ENCODE peak calls at places on chromosomes 11 and 22, in six cellular contexts. L, A, T, W, C and X are unnamed samples.

GRCh38 chr11:70671083-70671482 is 272.8 kb downstream of the CTTN start:
- DNase-seq in L (no peak), A (no peak), T (no peak), W (no peak), C (peak), X (no peak)

GRCh38 chr11:86990520-86990919 is 35.3 kb upstream of the FZD4 start:
- DNase-seq in L (peak), A (peak), T (peak), W (no peak), C (no peak), X (peak)

GRCh38 chr11:105466582-105467228 is 143.2 kb upstream of the GRIA4 start:
- DNase-seq in L (no peak), A (peak), T (peak), W (no peak), C (no peak), X (no peak)

GRCh38 chr22:38214248-38215056 is 12.7 kb downstream of the MAFF start:
- DNase-seq in L (peak), A (no peak), T (no peak), W (peak), C (peak), X (no peak)

GRCh38 chr11:8167796-8168195 is 1.0 kb downstream of the RIC3 start:
- DNase-seq in L (no peak), A (no peak), T (no peak), W (no peak), C (no peak), X (no peak)

GRCh38 chr11:65592840-65593517 is 2.6 kb downstream of the KCNK7 start:
- DNase-seq in L (no peak), A (no peak), T (no peak), W (peak), C (no peak), X (no peak)

GRCh38 chr11:114167355-114168085 is 108.0 kb downstream of the ZBTB16 start:
- DNase-seq in L (no peak), A (no peak), T (no peak), W (no peak), C (no peak), X (no peak)

GRCh38 chr22:47112994-47113879 is 350.8 kb downstream of the TBC1D22A start:
- DNase-seq in L (no peak), A (no peak), T (no peak), W (no peak), C (no peak), X (no peak)

GRCh38 chr11:117931971-117932370 is 2.8 kb upstream of the TMPRSS13 start:
- DNase-seq in L (no peak), A (no peak), T (no peak), W (no peak), C (no peak), X (no peak)

GRCh38 chr22:29113329-29113728 is 40.5 kb downstream of the KREMEN1 start:
- DNase-seq in L (no peak), A (no peak), T (no peak), W (no peak), C (no peak), X (no peak)

GRCh38 chr11:28526406-28526751 is 418.2 kb downstream of the METTL15 start:
- DNase-seq in L (no peak), A (peak), T (no peak), W (no peak), C (no peak), X (no peak)

GRCh38 chr11:95389427-95389826 is 158.4 kb upstream of the SESN3 start:
- DNase-seq in L (no peak), A (no peak), T (no peak), W (no peak), C (no peak), X (no peak)

GRCh38 chr11:28727254-28727653 is 619.1 kb downstream of the METTL15 start:
- DNase-seq in L (no peak), A (no peak), T (no peak), W (no peak), C (no peak), X (no peak)

GRCh38 chr22:37896181-37896592 is 9.9 kb upstream of the MICALL1 start:
- DNase-seq in L (no peak), A (no peak), T (peak), W (no peak), C (no peak), X (no peak)

GRCh38 chr11:128630367-128631230 is 43.2 kb upstream of the ETS1 start:
- DNase-seq in L (peak), A (peak), T (peak), W (peak), C (peak), X (peak)

GRCh38 chr11:47171057-47171838 is 5.4 kb downstream of the ARFGAP2 start:
- DNase-seq in L (no peak), A (no peak), T (no peak), W (no peak), C (no peak), X (no peak)

GRCh38 chr11:77559686-77560425 is 29.9 kb upstream of the AQP11 start:
- DNase-seq in L (no peak), A (peak), T (no peak), W (no peak), C (no peak), X (no peak)

GRCh38 chr11:109036011-109036410 is 371.1 kb downstream of the DDX10 start:
- DNase-seq in L (peak), A (no peak), T (no peak), W (no peak), C (no peak), X (peak)

GRCh38 chr11:71428861-71429435 is 19.2 kb downstream of the DHCR7 start:
- DNase-seq in L (no peak), A (no peak), T (peak), W (no peak), C (no peak), X (no peak)

GRCh38 chr11:12182650-12183511 is 72.5 kb downstream of the MICAL2 start:
- DNase-seq in L (no peak), A (peak), T (peak), W (no peak), C (peak), X (no peak)

GRCh38 chr22:28958611-28959010 is 75.2 kb downstream of the ZNRF3 start:
- DNase-seq in L (no peak), A (no peak), T (no peak), W (no peak), C (no peak), X (no peak)

GRCh38 chr11:65662802-65663633 is at the start of gene RELA:
- DNase-seq in L (no peak), A (peak), T (peak), W (peak), C (peak), X (peak)

GRCh38 chr11:75577198-75577597 is 15.1 kb downstream of the SERPINH1 start:
- DNase-seq in L (no peak), A (no peak), T (no peak), W (peak), C (peak), X (no peak)

GRCh38 chr11:13223112-13223511 is 54.5 kb upstream of the BMAL1 start:
- DNase-seq in L (no peak), A (no peak), T (no peak), W (peak), C (no peak), X (no peak)

GRCh38 chr22:21450320-21450831 is 16.8 kb upstream of the TMEM191C start:
- DNase-seq in L (no peak), A (no peak), T (no peak), W (peak), C (no peak), X (no peak)

GRCh38 chr22:26259510-26259909 is 90.2 kb downstream of the SEZ6L start:
- DNase-seq in L (peak), A (peak), T (peak), W (no peak), C (peak), X (peak)

GRCh38 chr11:108591893-108592292 is 1.7 kb downstream of the EXPH5 start:
- DNase-seq in L (no peak), A (no peak), T (no peak), W (no peak), C (peak), X (no peak)

GRCh38 chr11:19598456-19598855 is 114.2 kb upstream of the NAV2 start:
- DNase-seq in L (no peak), A (no peak), T (no peak), W (peak), C (no peak), X (no peak)

GRCh38 chr22:24083361-24083760 is 72.3 kb downstream of the CABIN1 start:
- DNase-seq in L (no peak), A (no peak), T (no peak), W (no peak), C (no peak), X (no peak)

GRCh38 chr22:44184006-44184405 is 3.3 kb downstream of the PARVG start:
- DNase-seq in L (no peak), A (no peak), T (no peak), W (no peak), C (no peak), X (no peak)

DNA sequence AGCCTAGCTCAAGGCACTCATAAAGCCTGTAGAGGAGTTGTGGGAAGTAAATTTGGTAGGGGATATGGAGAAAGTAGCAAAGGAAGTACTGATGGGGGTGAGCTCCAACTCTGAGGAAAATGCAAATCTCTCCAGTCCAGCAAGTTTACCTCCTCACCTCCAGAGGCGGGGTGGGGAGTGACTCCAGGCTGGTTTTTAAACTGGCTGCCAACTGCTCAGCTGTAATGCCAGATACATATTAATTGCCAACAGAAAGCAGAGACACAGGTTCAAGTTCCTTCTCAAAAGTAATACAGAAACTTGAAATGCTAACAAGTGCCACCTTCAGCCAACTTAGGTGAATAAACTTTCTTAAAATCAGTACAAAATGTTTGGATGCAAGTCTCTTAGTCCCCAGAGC is 436.2 kb upstream of the CCDC90B start:
- DNase-seq in L (no peak), A (no peak), T (no peak), W (no peak), C (no peak), X (no peak)
- TF ChIP-seq YY1 in L (no peak), A (no peak), T (no peak), W (no peak), C (no peak), X (no peak)

GRCh38 chr11:116729501-116730240 is 43.1 kb downstream of the BUD13 start:
- DNase-seq in L (no peak), A (no peak), T (no peak), W (no peak), C (no peak), X (no peak)

GRCh38 chr11:116731821-116732739 is 40.7 kb downstream of the BUD13 start:
- DNase-seq in L (no peak), A (no peak), T (no peak), W (no peak), C (no peak), X (no peak)

GRCh38 chr11:116730241-116730561 is 42.6 kb downstream of the BUD13 start:
- DNase-seq in L (no peak), A (no peak), T (no peak), W (no peak), C (no peak), X (no peak)

GRCh38 chr11:116730568-116730967 is 42.2 kb downstream of the BUD13 start:
- DNase-seq in L (no peak), A (no peak), T (no peak), W (no peak), C (no peak), X (no peak)

DNA sequence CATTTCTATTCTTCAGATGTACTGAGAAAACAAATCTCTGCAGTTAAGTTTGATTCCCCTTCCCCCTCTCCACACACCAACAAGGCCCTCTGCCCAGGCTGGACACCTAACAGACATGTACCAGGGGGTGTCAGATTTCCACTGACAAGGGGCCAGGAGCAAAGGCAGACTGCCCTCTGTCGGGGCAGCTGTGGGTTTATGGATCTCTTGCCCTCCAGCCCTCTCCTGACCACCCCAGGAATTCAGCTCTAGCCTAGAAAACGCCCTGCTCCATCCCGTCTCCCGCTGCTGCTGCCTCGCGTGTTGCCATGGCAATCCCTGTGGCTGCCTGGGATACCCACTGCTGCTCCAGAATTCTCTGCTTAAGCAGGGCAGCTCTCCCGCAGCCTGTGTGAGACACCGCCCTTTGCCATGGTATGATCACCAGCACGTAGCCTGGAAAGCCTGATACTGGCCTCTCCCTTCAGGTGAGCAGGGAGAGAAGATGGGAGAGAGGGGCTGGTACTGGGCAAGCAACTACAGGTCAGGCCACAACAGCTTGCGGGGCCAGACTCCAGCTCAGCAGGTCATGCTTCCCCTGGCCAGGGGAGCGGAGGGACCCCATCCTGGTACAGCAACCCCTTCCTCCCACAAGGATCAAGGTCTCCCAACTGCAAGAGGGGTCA is 41.6 kb downstream of the BUD13 start:
- DNase-seq in L (no peak), A (no peak), T (peak), W (peak), C (no peak), X (peak)
- TF ChIP-seq YY1 in L (peak), A (no peak), T (no peak), W (no peak), C (no peak), X (no peak)

GRCh38 chr22:50186181-50186731 is 543 bp downstream of the TRABD start:
- DNase-seq in L (no peak), A (no peak), T (no peak), W (peak), C (no peak), X (no peak)
- TF ChIP-seq YY1 in L (no peak), A (no peak), T (no peak), W (no peak), C (no peak), X (no peak)

DNA sequence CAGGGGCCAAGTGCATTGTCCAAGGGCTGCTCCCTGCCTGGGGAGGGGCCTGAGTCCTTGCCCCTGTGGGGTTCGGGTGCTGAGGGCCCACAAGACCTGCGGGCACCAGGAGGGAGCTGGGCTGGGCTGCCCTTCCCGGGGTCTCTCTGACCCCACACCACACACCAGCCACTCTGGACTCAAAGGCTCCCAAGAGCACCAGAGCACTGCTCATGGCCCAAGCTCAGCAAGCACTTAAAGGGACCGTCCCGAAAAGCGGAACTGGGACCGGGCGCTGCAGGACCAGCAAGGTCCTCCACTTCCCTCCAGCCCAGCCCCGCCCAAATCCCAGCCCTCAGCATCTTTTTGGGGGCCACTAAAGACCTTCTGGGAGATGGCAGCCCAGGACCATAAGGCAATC is 5.3 kb downstream of the LSP1 start:
- DNase-seq in L (no peak), A (no peak), T (no peak), W (no peak), C (no peak), X (no peak)
- TF ChIP-seq YY1 in L (no peak), A (no peak), T (no peak), W (no peak), C (no peak), X (no peak)